ENCODE peak calls at places on chromosomes 5 and 9, in ten cellular contexts. Z is left ventricle myocardium superior; F is heart left ventricle; X is Panc1; B is stimulated activated effector memory CD8-positive, alpha-beta T cell treated with anti-CD3 and anti-CD28 coated beads, Interleukin-12 subunit alpha, Interleukin-12 subunit beta, amount 100 ng/mL, for 72 hours; Q is left lung; G is activated CD8-positive, alpha-beta T cell treated with anti-CD3 and anti-CD28 coated beads for 36 hours; H is CD8-positive, alpha-beta T cell; L is HepG2; T is aorta. I is an unnamed sample.

GRCh38 chr5:164578401-164578800 is 1073.0 kb downstream of the MAT2B start:
- ATAC-seq in Z (no peak), F (no peak), X (no peak), B (no peak), Q (no peak), G (no peak), H (no peak), L (no peak), T (no peak), I (no peak)

GRCh38 chr5:39100851-39101396 is 26.7 kb upstream of the RICTOR start:
- ATAC-seq in Z (no peak), F (no peak), X (peak; percentile 90), B (peak; percentile 77), Q (peak; percentile 58), G (no peak), H (no peak), L (peak; percentile 88), T (no peak), I (no peak)

GRCh38 chr9:113787871-113788270 is 88.2 kb upstream of the ZNF618 start:
- ATAC-seq in Z (no peak), F (no peak), X (no peak), B (no peak), Q (no peak), G (no peak), H (no peak), L (no peak), T (no peak), I (peak; percentile 39)

GRCh38 chr9:70021026-70021571 is 22.5 kb upstream of the MAMDC2 start:
- ATAC-seq in Z (peak; percentile 45), F (no peak), X (peak; percentile 56), B (no peak), Q (peak; percentile 41), G (no peak), H (no peak), L (no peak), T (no peak), I (no peak)

GRCh38 chr5:173301695-173302545 is 26.3 kb downstream of the STC2 start:
- ATAC-seq in Z (no peak), F (no peak), X (no peak), B (no peak), Q (no peak), G (no peak), H (no peak), L (peak; percentile 27), T (no peak), I (no peak)

GRCh38 chr9:97475079-97475478 is 26.4 kb upstream of the TMOD1 start:
- ATAC-seq in Z (no peak), F (no peak), X (no peak), B (no peak), Q (no peak), G (no peak), H (no peak), L (no peak), T (no peak), I (no peak)

GRCh38 chr5:96714951-96715451 is 52.8 kb downstream of the CAST start:
- ATAC-seq in Z (peak; percentile 80), F (peak; percentile 83), X (peak; percentile 61), B (peak; percentile 93), Q (peak; percentile 71), G (peak; percentile 77), H (peak; percentile 69), L (peak; percentile 97), T (peak; percentile 69), I (no peak)

GRCh38 chr9:124298646-124299235 is 41.0 kb downstream of the NEK6 start:
- ATAC-seq in Z (no peak), F (no peak), X (no peak), B (no peak), Q (no peak), G (no peak), H (no peak), L (peak; percentile 60), T (no peak), I (no peak)

GRCh38 chr5:124193371-124193789 is 553.1 kb downstream of the ZNF608 start:
- ATAC-seq in Z (peak; percentile 57), F (peak; percentile 74), X (no peak), B (no peak), Q (no peak), G (no peak), H (no peak), L (no peak), T (peak; percentile 57), I (no peak)

GRCh38 chr5:123610665-123611406 is 98.9 kb downstream of the CSNK1G3 start:
- ATAC-seq in Z (peak; percentile 56), F (peak; percentile 50), X (peak; percentile 76), B (no peak), Q (peak; percentile 93), G (peak; percentile 65), H (peak; percentile 76), L (peak; percentile 61), T (peak; percentile 86), I (peak; percentile 51)

GRCh38 chr5:129903466-129904101 is 681 bp upstream of the CHSY3 start:
- ATAC-seq in Z (peak; percentile 53), F (no peak), X (peak; percentile 12), B (peak; percentile 44), Q (peak; percentile 49), G (peak; percentile 10), H (no peak), L (peak; percentile 11), T (peak; percentile 66), I (peak; percentile 34)

GRCh38 chr5:32462618-32463017 is 18.1 kb upstream of the ZFR start:
- ATAC-seq in Z (no peak), F (no peak), X (no peak), B (peak; percentile 99), Q (peak; percentile 68), G (peak; percentile 99), H (no peak), L (no peak), T (no peak), I (no peak)

GRCh38 chr5:97434021-97434420 is 251.0 kb upstream of the RIOK2 start:
- ATAC-seq in Z (no peak), F (no peak), X (no peak), B (no peak), Q (no peak), G (no peak), H (no peak), L (no peak), T (no peak), I (no peak)